ENCODE peak calls at places on chromosomes 11 and 22, in five cellular contexts. G, H, L, F and S are unnamed samples.

GRCh38 chr11:128695539-128696221 is 1.8 kb downstream of the FLI1 start:
- DNase-seq in H (no peak), L (no peak), G (peak; percentile 77), F (no peak), S (peak; percentile 54)

GRCh38 chr22:16969508-16970327 is 38.3 kb downstream of the GAB4 start:
- DNase-seq in L (no peak), F (no peak), G (no peak), H (no peak), S (no peak)

GRCh38 chr22:42074153-42074750 is at the start of gene PHETA2:
- DNase-seq in G (no peak), H (no peak), F (no peak), L (no peak), S (peak; percentile 63)

GRCh38 chr22:34019190-34019845 is 99.0 kb upstream of the LARGE1 start:
- DNase-seq in G (no peak), H (no peak), L (no peak), F (no peak), S (no peak)

GRCh38 chr11:209275-210121 is 2.0 kb downstream of the RIC8A start:
- DNase-seq in G (peak; percentile 73), L (no peak), H (peak; percentile 28), F (no peak), S (no peak)

GRCh38 chr11:128400382-128401203 is 186.8 kb downstream of the ETS1 start:
- DNase-seq in H (no peak), F (no peak), L (no peak), G (no peak), S (no peak)

GRCh38 chr11:47593934-47594855 is at the start of gene C1QTNF4:
- DNase-seq in F (no peak), H (no peak), G (no peak), L (no peak), S (no peak)

GRCh38 chr11:133900176-133901105 is 55.1 kb upstream of the SPATA19 start:
- DNase-seq in F (no peak), H (no peak), G (peak; percentile 37), L (no peak), S (no peak)

GRCh38 chr22:25942989-25943411 is 201.0 kb downstream of the MYO18B start:
- DNase-seq in L (no peak), F (no peak), H (no peak), G (no peak), S (no peak)

GRCh38 chr11:3830741-3831140 is 10.0 kb downstream of the RHOG start:
- DNase-seq in H (no peak), G (no peak), F (no peak), L (no peak), S (no peak)

GRCh38 chr11:3832816-3833215 is 7.9 kb downstream of the RHOG start:
- DNase-seq in H (no peak), L (no peak), F (no peak), G (no peak), S (no peak)

GRCh38 chr11:3831378-3832239 is 9.2 kb downstream of the RHOG start:
- DNase-seq in H (no peak), L (no peak), G (no peak), F (peak; percentile 82), S (no peak)

GRCh38 chr11:3827434-3828186 is 13.1 kb downstream of the RHOG start:
- DNase-seq in H (no peak), F (no peak), G (no peak), L (no peak), S (no peak)

DNA sequence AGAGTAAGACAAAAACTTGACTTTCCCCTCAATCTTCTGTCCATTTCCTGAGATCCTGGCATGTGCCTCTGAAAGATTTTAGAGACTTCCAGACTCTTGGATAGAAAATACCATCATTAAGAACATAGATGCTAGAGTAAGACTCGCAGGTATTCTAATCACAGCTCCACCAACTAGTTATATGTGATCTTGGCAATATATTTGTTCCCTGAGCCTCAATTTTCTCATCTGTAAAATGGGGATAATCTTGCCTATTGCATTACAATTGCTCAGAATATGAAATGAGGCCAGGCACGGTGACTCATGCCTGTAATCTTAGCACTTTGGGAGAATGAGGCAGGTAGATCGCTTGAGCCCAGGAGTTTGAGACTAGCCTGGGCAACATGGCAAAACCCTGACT is 10.7 kb downstream of the RHOG start:
- DNase-seq in F (no peak), L (no peak), G (no peak), H (no peak), S (no peak)
- H3K4me1 ChIP-seq in F (peaks cover 50% of the 10 kb centered on the region), L (peaks cover 25% of the 10 kb centered on the region), G (peaks cover 22% of the 10 kb centered on the region), H (peaks cover 4% of the 10 kb centered on the region), S (peaks cover 20% of the 10 kb centered on the region)

GRCh38 chr22:36330655-36331305 is 57.0 kb downstream of the MYH9 start:
- DNase-seq in G (no peak), H (no peak), L (no peak), F (peak; percentile 20), S (no peak)

GRCh38 chr22:36328635-36329216 is 59.0 kb downstream of the MYH9 start:
- DNase-seq in G (peak; percentile 94), F (peak; percentile 60), L (no peak), H (peak; percentile 14), S (peak; percentile 56)

GRCh38 chr22:36327922-36328551 is 59.7 kb downstream of the MYH9 start:
- DNase-seq in L (no peak), G (peak; percentile 90), F (no peak), H (no peak), S (no peak)

GRCh38 chr22:36330127-36330526 is 57.6 kb downstream of the MYH9 start:
- DNase-seq in L (no peak), F (no peak), G (no peak), H (no peak), S (no peak)

GRCh38 chr22:36329217-36330078 is 58.3 kb downstream of the MYH9 start:
- DNase-seq in F (peak; percentile 87), L (peak; percentile 89), H (peak; percentile 43), G (no peak), S (peak; percentile 60)
- TF ChIP-seq EP300 in F (no peak), L (no peak), H (peak; percentile 16), G (peak; percentile 85), S (peak; percentile 54)

GRCh38 chr22:22957090-22957489 is 69.5 kb downstream of the IGLL5 start:
- DNase-seq in G (no peak), F (no peak), L (no peak), H (no peak), S (no peak)

GRCh38 chr22:22952531-22953295 is 65.1 kb downstream of the IGLL5 start:
- DNase-seq in F (no peak), L (no peak), G (no peak), H (no peak), S (no peak)

GRCh38 chr22:22955866-22956535 is 68.4 kb downstream of the IGLL5 start:
- DNase-seq in H (peak; percentile 38), F (peak; percentile 98), G (peak; percentile 79), L (peak; percentile 59), S (peak; percentile 73)

GRCh38 chr22:22953796-22954195 is 66.2 kb downstream of the IGLL5 start:
- DNase-seq in L (no peak), G (no peak), H (no peak), F (no peak), S (no peak)

GRCh38 chr22:22955276-22955798 is 67.7 kb downstream of the IGLL5 start:
- DNase-seq in G (no peak), H (no peak), F (no peak), L (no peak), S (no peak)
- H3K27ac ChIP-seq in G (no peak overlapping the region), H (no peak overlapping the region), F (no peak overlapping the region), L (no peak overlapping the region), S (no peak overlapping the region)

GRCh38 chr11:118435893-118436624 is at the start of gene KMT2A:
- DNase-seq in H (peak; percentile 76), G (peak; percentile 99), L (peak; percentile 93), F (peak; percentile 98), S (peak; percentile 98)
- H3K4me1 ChIP-seq in H (peaks cover 26% of the 10 kb centered on the region), G (peaks cover 47% of the 10 kb centered on the region), L (peaks cover 53% of the 10 kb centered on the region), F (peaks cover 37% of the 10 kb centered on the region), S (peaks cover 8% of the 10 kb centered on the region)

GRCh38 chr22:28930357-28931007 is 47.1 kb downstream of the ZNRF3 start:
- DNase-seq in L (no peak), G (no peak), F (no peak), H (no peak), S (no peak)
- TF ChIP-seq EP300 in L (no peak), G (no peak), F (no peak), H (no peak), S (no peak)

GRCh38 chr11:31509017-31509411 is 408 bp downstream of the IMMP1L start:
- DNase-seq in F (peak; percentile 34), H (peak; percentile 1), G (no peak), L (peak; percentile 6), S (no peak)
- H3K27ac ChIP-seq in F (peak overlapping the region; percentile 93), H (peak overlapping the region; percentile 91), G (peak overlapping the region; percentile 85), L (peak overlapping the region; percentile 89), S (peak overlapping the region; percentile 88)

GRCh38 chr11:114442559-114442958 is 3.3 kb downstream of the REXO2 start:
- DNase-seq in H (no peak), G (no peak), F (peak; percentile 63), L (no peak), S (no peak)

GRCh38 chr11:114440121-114440860 is 1.0 kb downstream of the REXO2 start:
- DNase-seq in L (peak; percentile 41), H (no peak), F (no peak), G (no peak), S (no peak)

GRCh38 chr11:114441921-114442320 is 2.7 kb downstream of the REXO2 start:
- DNase-seq in L (no peak), F (no peak), G (no peak), H (no peak), S (no peak)

GRCh38 chr11:114439229-114440120 is at the start of gene REXO2:
- DNase-seq in F (peak; percentile 98), L (peak; percentile 90), H (peak; percentile 80), G (peak; percentile 98), S (peak; percentile 97)

GRCh38 chr11:114440971-114441810 is 1.9 kb downstream of the REXO2 start:
- DNase-seq in G (no peak), H (no peak), F (peak; percentile 44), L (peak; percentile 9), S (no peak)
- H3K4me1 ChIP-seq in G (peaks cover 17% of the 10 kb centered on the region), H (peaks cover 21% of the 10 kb centered on the region), F (peaks cover 7% of the 10 kb centered on the region), L (peaks cover 33% of the 10 kb centered on the region), S (peaks cover 33% of the 10 kb centered on the region)

DNA sequence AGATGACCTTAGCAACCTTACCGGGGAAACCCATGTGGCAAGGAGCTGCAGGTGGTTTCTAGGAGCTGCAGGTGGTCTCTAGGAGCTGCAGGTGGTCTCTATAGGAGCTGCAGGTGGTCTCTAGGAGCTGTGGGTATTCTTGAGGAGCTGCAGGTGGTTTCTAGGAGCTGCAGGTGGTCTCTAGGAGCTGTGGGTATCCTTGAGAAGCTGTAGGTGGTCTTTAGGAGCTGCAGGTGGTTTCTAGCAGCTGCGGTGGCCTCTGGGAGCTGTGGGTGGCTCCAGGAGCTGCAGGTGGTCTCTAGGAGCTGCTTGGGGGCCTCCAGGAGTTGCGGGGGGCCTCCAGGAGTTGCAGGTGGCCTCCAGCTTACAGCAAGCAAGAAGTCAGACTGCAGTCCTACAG is 997.5 kb downstream of the TBC1D22A start:
- DNase-seq in H (no peak), L (no peak), F (no peak), G (no peak), S (no peak)
- TF ChIP-seq EP300 in H (no peak), L (no peak), F (no peak), G (no peak), S (no peak)